ENCODE peak calls at places on chromosomes 12 and 14, in ten cellular contexts. One of them, this sample, is unnamed.

GRCh38 chr12:916240-916639 is 33.3 kb downstream of the RAD52 start:
- DNase-seq in PC-3: no peak
- DNase-seq in ascending aorta: no peak
- DNase-seq in uterus: no peak
- DNase-seq in CD8-positive, alpha-beta T cell: no peak
- DNase-seq in suprapubic skin: no peak
- DNase-seq in pancreas: no peak
- DNase-seq in HCT116: no peak
- DNase-seq in tibial nerve: no peak
- DNase-seq in right lobe of liver: no peak
- DNase-seq in this sample: no peak

GRCh38 chr12:46777587-46777986 is 48.2 kb downstream of the SLC38A4 start:
- DNase-seq in PC-3: no peak
- DNase-seq in ascending aorta: no peak
- DNase-seq in uterus: no peak
- DNase-seq in CD8-positive, alpha-beta T cell: no peak
- DNase-seq in suprapubic skin: no peak
- DNase-seq in pancreas: no peak
- DNase-seq in HCT116: no peak
- DNase-seq in tibial nerve: no peak
- DNase-seq in right lobe of liver: no peak
- DNase-seq in this sample: no peak

GRCh38 chr12:109770861-109771670 is 57.4 kb downstream of the FAM222A start:
- DNase-seq in PC-3: no peak
- DNase-seq in ascending aorta: no peak
- DNase-seq in uterus: no peak
- DNase-seq in CD8-positive, alpha-beta T cell: no peak
- DNase-seq in suprapubic skin: peak; percentile 71
- DNase-seq in pancreas: peak; percentile 40
- DNase-seq in HCT116: no peak
- DNase-seq in tibial nerve: no peak
- DNase-seq in right lobe of liver: peak; percentile 32
- DNase-seq in this sample: peak; percentile 47

GRCh38 chr12:21545557-21545956 is 19.5 kb downstream of the SPX start:
- DNase-seq in PC-3: no peak
- DNase-seq in ascending aorta: no peak
- DNase-seq in uterus: no peak
- DNase-seq in CD8-positive, alpha-beta T cell: no peak
- DNase-seq in suprapubic skin: no peak
- DNase-seq in pancreas: no peak
- DNase-seq in HCT116: no peak
- DNase-seq in tibial nerve: no peak
- DNase-seq in right lobe of liver: no peak
- DNase-seq in this sample: no peak

GRCh38 chr14:46661728-46662127 is 10.1 kb upstream of the RPL10L start:
- DNase-seq in PC-3: peak; percentile 3
- DNase-seq in ascending aorta: no peak
- DNase-seq in uterus: no peak
- DNase-seq in CD8-positive, alpha-beta T cell: no peak
- DNase-seq in suprapubic skin: no peak
- DNase-seq in pancreas: no peak
- DNase-seq in HCT116: peak; percentile 0
- DNase-seq in tibial nerve: no peak
- DNase-seq in right lobe of liver: no peak
- DNase-seq in this sample: no peak

GRCh38 chr12:45654002-45654401 is 75.5 kb upstream of the ARID2 start:
- DNase-seq in PC-3: no peak
- DNase-seq in ascending aorta: no peak
- DNase-seq in uterus: no peak
- DNase-seq in CD8-positive, alpha-beta T cell: no peak
- DNase-seq in suprapubic skin: no peak
- DNase-seq in pancreas: no peak
- DNase-seq in HCT116: no peak
- DNase-seq in tibial nerve: no peak
- DNase-seq in right lobe of liver: no peak
- DNase-seq in this sample: no peak

GRCh38 chr14:80996049-80996901 is 40.9 kb downstream of the TSHR start:
- DNase-seq in PC-3: peak; percentile 83
- DNase-seq in ascending aorta: no peak
- DNase-seq in uterus: no peak
- DNase-seq in CD8-positive, alpha-beta T cell: peak; percentile 26
- DNase-seq in suprapubic skin: no peak
- DNase-seq in pancreas: no peak
- DNase-seq in HCT116: peak; percentile 66
- DNase-seq in tibial nerve: peak; percentile 58
- DNase-seq in right lobe of liver: peak; percentile 50
- DNase-seq in this sample: no peak

GRCh38 chr12:99498756-99499155 is 148.8 kb upstream of the GARIN6 start:
- DNase-seq in PC-3: peak; percentile 80
- DNase-seq in ascending aorta: no peak
- DNase-seq in uterus: no peak
- DNase-seq in CD8-positive, alpha-beta T cell: no peak
- DNase-seq in suprapubic skin: no peak
- DNase-seq in pancreas: no peak
- DNase-seq in HCT116: no peak
- DNase-seq in tibial nerve: no peak
- DNase-seq in right lobe of liver: no peak
- DNase-seq in this sample: no peak

GRCh38 chr12:2335109-2335508 is 282.3 kb downstream of the CACNA1C start:
- DNase-seq in PC-3: no peak
- DNase-seq in ascending aorta: no peak
- DNase-seq in uterus: no peak
- DNase-seq in CD8-positive, alpha-beta T cell: no peak
- DNase-seq in suprapubic skin: no peak
- DNase-seq in pancreas: no peak
- DNase-seq in HCT116: no peak
- DNase-seq in tibial nerve: no peak
- DNase-seq in right lobe of liver: no peak
- DNase-seq in this sample: no peak

GRCh38 chr12:85920324-85920947 is 46.3 kb downstream of the NTS start:
- DNase-seq in PC-3: peak; percentile 78
- DNase-seq in ascending aorta: no peak
- DNase-seq in uterus: no peak
- DNase-seq in CD8-positive, alpha-beta T cell: no peak
- DNase-seq in suprapubic skin: no peak
- DNase-seq in pancreas: no peak
- DNase-seq in HCT116: peak; percentile 26
- DNase-seq in tibial nerve: no peak
- DNase-seq in right lobe of liver: no peak
- DNase-seq in this sample: no peak

GRCh38 chr12:13071305-13072280 is 27.4 kb downstream of the FAM234B start:
- DNase-seq in PC-3: no peak
- DNase-seq in ascending aorta: no peak
- DNase-seq in uterus: no peak
- DNase-seq in CD8-positive, alpha-beta T cell: no peak
- DNase-seq in suprapubic skin: no peak
- DNase-seq in pancreas: no peak
- DNase-seq in HCT116: no peak
- DNase-seq in tibial nerve: no peak
- DNase-seq in right lobe of liver: no peak
- DNase-seq in this sample: no peak

GRCh38 chr14:50001999-50002925 is 109.4 kb downstream of the ARF6 start:
- DNase-seq in PC-3: no peak
- DNase-seq in ascending aorta: no peak
- DNase-seq in uterus: no peak
- DNase-seq in CD8-positive, alpha-beta T cell: peak; percentile 65
- DNase-seq in suprapubic skin: no peak
- DNase-seq in pancreas: no peak
- DNase-seq in HCT116: no peak
- DNase-seq in tibial nerve: no peak
- DNase-seq in right lobe of liver: no peak
- DNase-seq in this sample: no peak

GRCh38 chr12:10362325-10362724 is 27.5 kb downstream of the KLRK1 start:
- DNase-seq in PC-3: no peak
- DNase-seq in ascending aorta: no peak
- DNase-seq in uterus: no peak
- DNase-seq in CD8-positive, alpha-beta T cell: no peak
- DNase-seq in suprapubic skin: no peak
- DNase-seq in pancreas: no peak
- DNase-seq in HCT116: no peak
- DNase-seq in tibial nerve: no peak
- DNase-seq in right lobe of liver: no peak
- DNase-seq in this sample: no peak

GRCh38 chr12:76020281-76020680 is 11.3 kb downstream of the PHLDA1 start:
- DNase-seq in PC-3: peak; percentile 96
- DNase-seq in ascending aorta: no peak
- DNase-seq in uterus: no peak
- DNase-seq in CD8-positive, alpha-beta T cell: peak; percentile 73
- DNase-seq in suprapubic skin: no peak
- DNase-seq in pancreas: no peak
- DNase-seq in HCT116: peak; percentile 81
- DNase-seq in tibial nerve: no peak
- DNase-seq in right lobe of liver: no peak
- DNase-seq in this sample: no peak

GRCh38 chr12:91327889-91328288 is 145.3 kb upstream of the DCN start:
- DNase-seq in PC-3: peak; percentile 44
- DNase-seq in ascending aorta: no peak
- DNase-seq in uterus: no peak
- DNase-seq in CD8-positive, alpha-beta T cell: no peak
- DNase-seq in suprapubic skin: no peak
- DNase-seq in pancreas: no peak
- DNase-seq in HCT116: no peak
- DNase-seq in tibial nerve: no peak
- DNase-seq in right lobe of liver: no peak
- DNase-seq in this sample: no peak

GRCh38 chr12:45637706-45638105 is 91.8 kb upstream of the ARID2 start:
- DNase-seq in PC-3: peak; percentile 83
- DNase-seq in ascending aorta: no peak
- DNase-seq in uterus: no peak
- DNase-seq in CD8-positive, alpha-beta T cell: no peak
- DNase-seq in suprapubic skin: no peak
- DNase-seq in pancreas: no peak
- DNase-seq in HCT116: no peak
- DNase-seq in tibial nerve: no peak
- DNase-seq in right lobe of liver: no peak
- DNase-seq in this sample: no peak

GRCh38 chr14:79274641-79275366 is 936.5 kb downstream of the DIO2 start:
- DNase-seq in PC-3: peak; percentile 23
- DNase-seq in ascending aorta: no peak
- DNase-seq in uterus: no peak
- DNase-seq in CD8-positive, alpha-beta T cell: no peak
- DNase-seq in suprapubic skin: no peak
- DNase-seq in pancreas: no peak
- DNase-seq in HCT116: no peak
- DNase-seq in tibial nerve: no peak
- DNase-seq in right lobe of liver: no peak
- DNase-seq in this sample: no peak
- TF ChIP-seq CTCF in PC-3: peak; percentile 43
- TF ChIP-seq CTCF in ascending aorta: no peak
- TF ChIP-seq CTCF in uterus: no peak
- TF ChIP-seq CTCF in CD8-positive, alpha-beta T cell: no peak
- TF ChIP-seq CTCF in suprapubic skin: no peak
- TF ChIP-seq CTCF in pancreas: no peak
- TF ChIP-seq CTCF in HCT116: no peak
- TF ChIP-seq CTCF in tibial nerve: no peak
- TF ChIP-seq CTCF in right lobe of liver: no peak
- TF ChIP-seq CTCF in this sample: no peak

GRCh38 chr12:72277415-72277814 is 5.2 kb downstream of the TRHDE start:
- DNase-seq in PC-3: peak; percentile 78
- DNase-seq in ascending aorta: no peak
- DNase-seq in uterus: no peak
- DNase-seq in CD8-positive, alpha-beta T cell: no peak
- DNase-seq in suprapubic skin: no peak
- DNase-seq in pancreas: no peak
- DNase-seq in HCT116: no peak
- DNase-seq in tibial nerve: no peak
- DNase-seq in right lobe of liver: no peak
- DNase-seq in this sample: no peak
- H3K4me1 ChIP-seq in PC-3: peaks cover 72% of the 10 kb centered on the region
- H3K4me1 ChIP-seq in ascending aorta: peaks cover 9% of the 10 kb centered on the region
- H3K4me1 ChIP-seq in uterus: no peaks in the 10 kb centered on the region
- H3K4me1 ChIP-seq in CD8-positive, alpha-beta T cell: no peaks in the 10 kb centered on the region
- H3K4me1 ChIP-seq in suprapubic skin: peaks cover 17% of the 10 kb centered on the region
- H3K4me1 ChIP-seq in pancreas: peaks cover 15% of the 10 kb centered on the region
- H3K4me1 ChIP-seq in HCT116: no peaks in the 10 kb centered on the region
- H3K4me1 ChIP-seq in tibial nerve: no peaks in the 10 kb centered on the region
- H3K4me1 ChIP-seq in right lobe of liver: no peaks in the 10 kb centered on the region
- H3K4me1 ChIP-seq in this sample: peaks cover 5% of the 10 kb centered on the region

DNA sequence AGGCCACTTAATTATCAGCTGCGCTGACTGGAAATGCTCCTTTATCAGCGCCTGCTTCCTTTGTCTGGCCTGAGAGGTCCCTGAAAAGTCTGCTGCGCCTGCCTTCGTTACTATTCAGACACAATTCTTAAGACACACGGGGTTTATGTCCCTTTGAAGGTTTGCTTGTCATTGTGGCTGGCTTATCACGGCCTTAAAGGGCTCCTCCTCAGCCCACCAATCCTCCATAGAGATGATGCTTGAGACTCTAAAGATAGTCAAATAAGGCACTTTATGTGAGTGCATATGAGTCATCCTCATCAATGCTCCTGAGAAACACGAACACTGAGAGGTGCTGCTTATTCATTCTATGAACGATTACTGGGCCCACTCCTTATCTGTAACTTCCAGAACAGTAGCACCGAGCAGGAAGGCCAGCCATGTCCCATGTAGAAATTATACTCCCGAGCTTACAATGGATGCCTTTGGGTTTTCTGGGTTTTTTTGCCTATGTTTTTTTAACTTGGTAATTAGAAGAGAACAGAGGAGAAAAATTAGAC is 1268.2 kb upstream of the TMEM132C start:
- DNase-seq in PC-3: no peak
- DNase-seq in ascending aorta: no peak
- DNase-seq in uterus: no peak
- DNase-seq in CD8-positive, alpha-beta T cell: no peak
- DNase-seq in suprapubic skin: no peak
- DNase-seq in pancreas: no peak
- DNase-seq in HCT116: no peak
- DNase-seq in tibial nerve: no peak
- DNase-seq in right lobe of liver: no peak
- DNase-seq in this sample: no peak
- H3K9me3 ChIP-seq in PC-3: no peaks in the 10 kb centered on the region
- H3K9me3 ChIP-seq in ascending aorta: no peaks in the 10 kb centered on the region
- H3K9me3 ChIP-seq in uterus: no peaks in the 10 kb centered on the region
- H3K9me3 ChIP-seq in CD8-positive, alpha-beta T cell: no peaks in the 10 kb centered on the region
- H3K9me3 ChIP-seq in suprapubic skin: peaks cover 6% of the 10 kb centered on the region
- H3K9me3 ChIP-seq in pancreas: no peaks in the 10 kb centered on the region
- H3K9me3 ChIP-seq in HCT116: no peaks in the 10 kb centered on the region
- H3K9me3 ChIP-seq in tibial nerve: no peaks in the 10 kb centered on the region
- H3K9me3 ChIP-seq in right lobe of liver: no peaks in the 10 kb centered on the region
- H3K9me3 ChIP-seq in this sample: no peaks in the 10 kb centered on the region

DNA sequence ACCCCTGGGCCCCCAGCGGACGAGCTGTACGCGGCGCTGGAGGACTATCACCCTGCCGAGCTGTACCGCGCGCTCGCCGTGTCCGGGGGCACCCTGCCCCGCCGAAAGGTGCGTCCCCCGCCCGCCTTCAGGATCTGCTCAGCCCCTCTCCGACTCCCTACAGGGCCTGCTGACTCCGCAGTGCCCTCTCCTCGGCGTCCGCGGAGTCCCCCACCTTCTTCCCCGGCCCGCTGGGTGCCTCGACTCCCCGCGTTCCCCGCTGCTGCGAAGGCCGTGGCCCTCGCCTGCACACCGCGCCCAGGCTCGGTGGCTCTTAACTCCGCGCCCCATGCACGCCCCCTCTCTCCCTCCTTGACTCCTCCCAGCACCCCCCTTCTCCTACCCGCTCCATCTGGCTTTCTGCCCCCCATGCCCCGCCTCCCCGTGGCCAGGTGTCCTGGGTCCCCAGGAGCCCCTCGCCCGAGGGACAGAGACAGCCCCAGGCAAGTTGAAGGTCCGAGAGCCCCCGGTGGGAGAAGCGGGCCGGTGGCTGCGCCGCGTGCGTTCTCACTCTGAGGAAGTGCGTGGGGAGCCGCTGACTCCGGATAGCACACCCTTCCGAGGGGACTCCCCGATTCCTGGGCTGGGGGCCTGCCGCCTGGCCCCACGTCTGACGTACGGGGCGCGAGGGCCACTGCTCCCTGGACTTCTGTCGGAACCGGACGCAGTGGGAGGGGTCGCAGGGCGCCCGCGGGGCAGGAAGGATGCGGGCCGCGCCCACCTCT is 594 bp downstream of the TAMALIN start:
- DNase-seq in PC-3: no peak
- DNase-seq in ascending aorta: no peak
- DNase-seq in uterus: peak; percentile 67
- DNase-seq in CD8-positive, alpha-beta T cell: peak; percentile 56
- DNase-seq in suprapubic skin: no peak
- DNase-seq in pancreas: no peak
- DNase-seq in HCT116: no peak
- DNase-seq in tibial nerve: peak; percentile 54
- DNase-seq in right lobe of liver: no peak
- DNase-seq in this sample: no peak
- TF ChIP-seq CTCF in PC-3: no peak
- TF ChIP-seq CTCF in ascending aorta: no peak
- TF ChIP-seq CTCF in uterus: no peak
- TF ChIP-seq CTCF in CD8-positive, alpha-beta T cell: no peak
- TF ChIP-seq CTCF in suprapubic skin: no peak
- TF ChIP-seq CTCF in pancreas: no peak
- TF ChIP-seq CTCF in HCT116: no peak
- TF ChIP-seq CTCF in tibial nerve: no peak
- TF ChIP-seq CTCF in right lobe of liver: no peak
- TF ChIP-seq CTCF in this sample: no peak